ENCODE peak calls at places on chromosomes 2 and 18, in six cellular contexts. M, E, P, T, W and O are unnamed samples.

GRCh38 chr2:71877636-71878035 is 270.0 kb downstream of the CYP26B1 start:
- DNase-seq in M (no peak), E (peak), P (no peak), T (no peak), W (no peak), O (no peak)

GRCh38 chr2:240412975-240413812 is 22.3 kb upstream of the GPC1 start:
- DNase-seq in M (no peak), E (peak), P (no peak), T (peak), W (peak), O (peak)

GRCh38 chr2:197813093-197813787 is 8.8 kb downstream of the PLCL1 start:
- DNase-seq in M (peak), E (no peak), P (no peak), T (no peak), W (no peak), O (no peak)

GRCh38 chr2:233061591-233062446 is 1.7 kb downstream of the INPP5D start:
- DNase-seq in M (no peak), E (peak), P (no peak), T (peak), W (peak), O (no peak)

GRCh38 chr2:75640621-75641121 is 5.9 kb upstream of the MRPL19 start:
- DNase-seq in M (peak), E (no peak), P (no peak), T (peak), W (peak), O (no peak)

GRCh38 chr2:119233326-119234020 is 9.8 kb downstream of the STEAP3 start:
- DNase-seq in M (peak), E (no peak), P (no peak), T (no peak), W (no peak), O (no peak)

GRCh38 chr2:135783416-135783815 is 41.8 kb downstream of the UBXN4 start:
- DNase-seq in M (peak), E (no peak), P (no peak), T (no peak), W (no peak), O (no peak)

GRCh38 chr2:96110621-96111256 is 5.6 kb downstream of the ADRA2B start:
- DNase-seq in M (no peak), E (peak), P (no peak), T (peak), W (peak), O (peak)

GRCh38 chr2:11566383-11566782 is 32.5 kb downstream of the GREB1 start:
- DNase-seq in M (no peak), E (no peak), P (no peak), T (peak), W (peak), O (no peak)

GRCh38 chr2:59790186-59791142 is 763.0 kb downstream of the BCL11A start:
- DNase-seq in M (no peak), E (no peak), P (no peak), T (no peak), W (no peak), O (no peak)

GRCh38 chr2:109594246-109594900 is 19.4 kb downstream of the SEPTIN10 start:
- DNase-seq in M (no peak), E (no peak), P (peak), T (no peak), W (no peak), O (no peak)

GRCh38 chr2:236177604-236177966 is 9.4 kb upstream of the GBX2 start:
- DNase-seq in M (no peak), E (peak), P (no peak), T (peak), W (no peak), O (no peak)

GRCh38 chr2:20135631-20136050 is 84.2 kb upstream of the LAPTM4A start:
- DNase-seq in M (no peak), E (peak), P (peak), T (peak), W (peak), O (no peak)

GRCh38 chr2:137255345-137255744 is 490.0 kb downstream of the THSD7B start:
- DNase-seq in M (no peak), E (no peak), P (no peak), T (no peak), W (no peak), O (no peak)

GRCh38 chr2:16294791-16295190 is 354.4 kb downstream of the MYCN start:
- DNase-seq in M (no peak), E (no peak), P (no peak), T (no peak), W (no peak), O (no peak)

GRCh38 chr2:65491381-65491903 is 59.0 kb upstream of the SPRED2 start:
- DNase-seq in M (peak), E (no peak), P (peak), T (no peak), W (no peak), O (no peak)

GRCh38 chr18:27861539-27861938 is 315.4 kb downstream of the CDH2 start:
- DNase-seq in M (peak), E (no peak), P (peak), T (no peak), W (no peak), O (no peak)

GRCh38 chr2:9002637-9003365 is 683 bp downstream of the MBOAT2 start:
- DNase-seq in M (peak), E (peak), P (peak), T (peak), W (peak), O (no peak)

GRCh38 chr18:43001821-43002220 is 113.7 kb downstream of the RIT2 start:
- DNase-seq in M (no peak), E (no peak), P (no peak), T (no peak), W (no peak), O (no peak)

GRCh38 chr2:72755647-72756423 is 70.0 kb downstream of the EXOC6B start:
- DNase-seq in M (no peak), E (no peak), P (no peak), T (no peak), W (no peak), O (no peak)

GRCh38 chr2:75516378-75517122 is 44.2 kb downstream of the EVA1A start:
- DNase-seq in M (peak), E (no peak), P (no peak), T (no peak), W (no peak), O (no peak)

GRCh38 chr2:28613616-28614501 is 118.0 kb downstream of the PLB1 start:
- DNase-seq in M (peak), E (no peak), P (peak), T (no peak), W (no peak), O (peak)

GRCh38 chr2:8193686-8194615 is 487.9 kb upstream of the ID2 start:
- DNase-seq in M (no peak), E (no peak), P (peak), T (no peak), W (no peak), O (no peak)

GRCh38 chr2:237613679-237614078 is 13.7 kb upstream of the LRRFIP1 start:
- DNase-seq in M (no peak), E (no peak), P (no peak), T (no peak), W (no peak), O (no peak)

GRCh38 chr2:80365762-80366161 is 61.2 kb upstream of the LRRTM1 start:
- DNase-seq in M (no peak), E (no peak), P (no peak), T (no peak), W (no peak), O (no peak)

GRCh38 chr18:56283346-56283745 is 355.0 kb downstream of the TXNL1 start:
- DNase-seq in M (no peak), E (no peak), P (no peak), T (no peak), W (no peak), O (no peak)

GRCh38 chr2:45382744-45383143 is 228.3 kb downstream of the SRBD1 start:
- DNase-seq in M (no peak), E (no peak), P (peak), T (no peak), W (no peak), O (no peak)

GRCh38 chr18:54995421-54995820 is 36.2 kb upstream of the CCDC68 start:
- DNase-seq in M (no peak), E (no peak), P (no peak), T (no peak), W (no peak), O (no peak)

GRCh38 chr2:240986787-240987411 is 11.5 kb upstream of the SNED1 start:
- DNase-seq in M (peak), E (peak), P (no peak), T (peak), W (peak), O (peak)

GRCh38 chr2:149994057-149994728 is 406.6 kb upstream of the MMADHC start:
- DNase-seq in M (peak), E (no peak), P (no peak), T (no peak), W (no peak), O (no peak)

GRCh38 chr18:2723207-2723606 is 67.7 kb downstream of the SMCHD1 start:
- DNase-seq in M (peak), E (no peak), P (no peak), T (no peak), W (no peak), O (no peak)

GRCh38 chr2:121539722-121540469 is 9.2 kb downstream of the RNU4ATAC start:
- DNase-seq in M (no peak), E (no peak), P (no peak), T (no peak), W (no peak), O (no peak)

GRCh38 chr2:42492691-42493467 is 903 bp downstream of the KCNG3 start:
- DNase-seq in M (no peak), E (no peak), P (peak), T (peak), W (peak), O (peak)

GRCh38 chr2:154974041-154974440 is 275.5 kb downstream of the KCNJ3 start:
- DNase-seq in M (no peak), E (no peak), P (no peak), T (no peak), W (no peak), O (no peak)

GRCh38 chr2:59561281-59561680 is 992.2 kb downstream of the BCL11A start:
- DNase-seq in M (no peak), E (no peak), P (no peak), T (no peak), W (no peak), O (no peak)

GRCh38 chr2:20153131-20153851 is 71.6 kb downstream of the SDC1 start:
- DNase-seq in M (no peak), E (no peak), P (no peak), T (no peak), W (no peak), O (no peak)

GRCh38 chr2:241798631-241799521 is 10.1 kb upstream of the NEU4 start:
- DNase-seq in M (no peak), E (peak), P (no peak), T (no peak), W (peak), O (no peak)